ENCODE peak calls at places on chromosome 20, in six cellular contexts. One of them, this sample, is unnamed.

GRCh38 chr20:25508083-25508770 is 77.1 kb downstream of the NINL start:
- DNase-seq in activated naive CD4-positive, alpha-beta T cell: no peak
- DNase-seq in pancreas: peak
- DNase-seq in activated CD4-positive, alpha-beta memory T cell treated with anti-CD3 and anti-CD28 coated beads, Interleukin-2, amount 10 ng/mL, durations not matched to agents 7 days and 5 days: no peak
- DNase-seq in left cardiac atrium: no peak
- DNase-seq in activated CD4-positive, alpha-beta T cell treated with anti-CD3 and anti-CD28 coated beads, Interleukin-2, amount 50 U/mL, for 4 hours: no peak
- DNase-seq in this sample: no peak

GRCh38 chr20:50868509-50869495 is 62.4 kb downstream of the ADNP start:
- DNase-seq in activated naive CD4-positive, alpha-beta T cell: no peak
- DNase-seq in pancreas: no peak
- DNase-seq in activated CD4-positive, alpha-beta memory T cell treated with anti-CD3 and anti-CD28 coated beads, Interleukin-2, amount 10 ng/mL, durations not matched to agents 7 days and 5 days: no peak
- DNase-seq in left cardiac atrium: no peak
- DNase-seq in activated CD4-positive, alpha-beta T cell treated with anti-CD3 and anti-CD28 coated beads, Interleukin-2, amount 50 U/mL, for 4 hours: no peak
- DNase-seq in this sample: no peak

GRCh38 chr20:8438748-8439147 is 306.7 kb downstream of the PLCB1 start:
- DNase-seq in activated naive CD4-positive, alpha-beta T cell: no peak
- DNase-seq in pancreas: no peak
- DNase-seq in activated CD4-positive, alpha-beta memory T cell treated with anti-CD3 and anti-CD28 coated beads, Interleukin-2, amount 10 ng/mL, durations not matched to agents 7 days and 5 days: no peak
- DNase-seq in left cardiac atrium: no peak
- DNase-seq in activated CD4-positive, alpha-beta T cell treated with anti-CD3 and anti-CD28 coated beads, Interleukin-2, amount 50 U/mL, for 4 hours: no peak
- DNase-seq in this sample: no peak

GRCh38 chr20:26208296-26209091 is 511.8 kb upstream of the ZNF337 start:
- DNase-seq in activated naive CD4-positive, alpha-beta T cell: peak
- DNase-seq in pancreas: peak
- DNase-seq in activated CD4-positive, alpha-beta memory T cell treated with anti-CD3 and anti-CD28 coated beads, Interleukin-2, amount 10 ng/mL, durations not matched to agents 7 days and 5 days: peak
- DNase-seq in left cardiac atrium: peak
- DNase-seq in activated CD4-positive, alpha-beta T cell treated with anti-CD3 and anti-CD28 coated beads, Interleukin-2, amount 50 U/mL, for 4 hours: peak
- DNase-seq in this sample: no peak

GRCh38 chr20:15447549-15447948 is 1110.1 kb upstream of the FLRT3 start:
- DNase-seq in activated naive CD4-positive, alpha-beta T cell: no peak
- DNase-seq in pancreas: no peak
- DNase-seq in activated CD4-positive, alpha-beta memory T cell treated with anti-CD3 and anti-CD28 coated beads, Interleukin-2, amount 10 ng/mL, durations not matched to agents 7 days and 5 days: no peak
- DNase-seq in left cardiac atrium: no peak
- DNase-seq in activated CD4-positive, alpha-beta T cell treated with anti-CD3 and anti-CD28 coated beads, Interleukin-2, amount 50 U/mL, for 4 hours: no peak
- DNase-seq in this sample: no peak

GRCh38 chr20:50731930-50732690 is 730 bp downstream of the PARD6B start:
- DNase-seq in activated naive CD4-positive, alpha-beta T cell: no peak
- DNase-seq in pancreas: no peak
- DNase-seq in activated CD4-positive, alpha-beta memory T cell treated with anti-CD3 and anti-CD28 coated beads, Interleukin-2, amount 10 ng/mL, durations not matched to agents 7 days and 5 days: no peak
- DNase-seq in left cardiac atrium: no peak
- DNase-seq in activated CD4-positive, alpha-beta T cell treated with anti-CD3 and anti-CD28 coated beads, Interleukin-2, amount 50 U/mL, for 4 hours: no peak
- DNase-seq in this sample: no peak

GRCh38 chr20:42612262-42612661 is 577.4 kb downstream of the PTPRT start:
- DNase-seq in activated naive CD4-positive, alpha-beta T cell: no peak
- DNase-seq in pancreas: no peak
- DNase-seq in activated CD4-positive, alpha-beta memory T cell treated with anti-CD3 and anti-CD28 coated beads, Interleukin-2, amount 10 ng/mL, durations not matched to agents 7 days and 5 days: no peak
- DNase-seq in left cardiac atrium: no peak
- DNase-seq in activated CD4-positive, alpha-beta T cell treated with anti-CD3 and anti-CD28 coated beads, Interleukin-2, amount 50 U/mL, for 4 hours: no peak
- DNase-seq in this sample: no peak

GRCh38 chr20:53423587-53424146 is 170.0 kb downstream of the ZNF217 start:
- DNase-seq in activated naive CD4-positive, alpha-beta T cell: no peak
- DNase-seq in pancreas: no peak
- DNase-seq in activated CD4-positive, alpha-beta memory T cell treated with anti-CD3 and anti-CD28 coated beads, Interleukin-2, amount 10 ng/mL, durations not matched to agents 7 days and 5 days: no peak
- DNase-seq in left cardiac atrium: no peak
- DNase-seq in activated CD4-positive, alpha-beta T cell treated with anti-CD3 and anti-CD28 coated beads, Interleukin-2, amount 50 U/mL, for 4 hours: no peak
- DNase-seq in this sample: no peak

GRCh38 chr20:63232235-63233060 is 3.3 kb upstream of the BIRC7 start:
- DNase-seq in activated naive CD4-positive, alpha-beta T cell: no peak
- DNase-seq in pancreas: no peak
- DNase-seq in activated CD4-positive, alpha-beta memory T cell treated with anti-CD3 and anti-CD28 coated beads, Interleukin-2, amount 10 ng/mL, durations not matched to agents 7 days and 5 days: no peak
- DNase-seq in left cardiac atrium: no peak
- DNase-seq in activated CD4-positive, alpha-beta T cell treated with anti-CD3 and anti-CD28 coated beads, Interleukin-2, amount 50 U/mL, for 4 hours: no peak
- DNase-seq in this sample: no peak

GRCh38 chr20:2032168-2032567 is 38.3 kb upstream of the PDYN start:
- DNase-seq in activated naive CD4-positive, alpha-beta T cell: no peak
- DNase-seq in pancreas: no peak
- DNase-seq in activated CD4-positive, alpha-beta memory T cell treated with anti-CD3 and anti-CD28 coated beads, Interleukin-2, amount 10 ng/mL, durations not matched to agents 7 days and 5 days: no peak
- DNase-seq in left cardiac atrium: no peak
- DNase-seq in activated CD4-positive, alpha-beta T cell treated with anti-CD3 and anti-CD28 coated beads, Interleukin-2, amount 50 U/mL, for 4 hours: no peak
- DNase-seq in this sample: no peak

GRCh38 chr20:19750207-19750606 is 7.9 kb upstream of the RIN2 start:
- DNase-seq in activated naive CD4-positive, alpha-beta T cell: no peak
- DNase-seq in pancreas: no peak
- DNase-seq in activated CD4-positive, alpha-beta memory T cell treated with anti-CD3 and anti-CD28 coated beads, Interleukin-2, amount 10 ng/mL, durations not matched to agents 7 days and 5 days: no peak
- DNase-seq in left cardiac atrium: no peak
- DNase-seq in activated CD4-positive, alpha-beta T cell treated with anti-CD3 and anti-CD28 coated beads, Interleukin-2, amount 50 U/mL, for 4 hours: no peak
- DNase-seq in this sample: no peak

GRCh38 chr20:23234311-23235078 is 116.1 kb upstream of the NXT1 start:
- DNase-seq in activated naive CD4-positive, alpha-beta T cell: no peak
- DNase-seq in pancreas: no peak
- DNase-seq in activated CD4-positive, alpha-beta memory T cell treated with anti-CD3 and anti-CD28 coated beads, Interleukin-2, amount 10 ng/mL, durations not matched to agents 7 days and 5 days: no peak
- DNase-seq in left cardiac atrium: no peak
- DNase-seq in activated CD4-positive, alpha-beta T cell treated with anti-CD3 and anti-CD28 coated beads, Interleukin-2, amount 50 U/mL, for 4 hours: no peak
- DNase-seq in this sample: no peak

GRCh38 chr20:59783020-59784010 is 150.1 kb downstream of the SYCP2 start:
- DNase-seq in activated naive CD4-positive, alpha-beta T cell: no peak
- DNase-seq in pancreas: peak
- DNase-seq in activated CD4-positive, alpha-beta memory T cell treated with anti-CD3 and anti-CD28 coated beads, Interleukin-2, amount 10 ng/mL, durations not matched to agents 7 days and 5 days: peak
- DNase-seq in left cardiac atrium: peak
- DNase-seq in activated CD4-positive, alpha-beta T cell treated with anti-CD3 and anti-CD28 coated beads, Interleukin-2, amount 50 U/mL, for 4 hours: no peak
- DNase-seq in this sample: no peak

GRCh38 chr20:57342829-57343228 is 8.2 kb upstream of the RAE1 start:
- DNase-seq in activated naive CD4-positive, alpha-beta T cell: no peak
- DNase-seq in pancreas: no peak
- DNase-seq in activated CD4-positive, alpha-beta memory T cell treated with anti-CD3 and anti-CD28 coated beads, Interleukin-2, amount 10 ng/mL, durations not matched to agents 7 days and 5 days: no peak
- DNase-seq in left cardiac atrium: no peak
- DNase-seq in activated CD4-positive, alpha-beta T cell treated with anti-CD3 and anti-CD28 coated beads, Interleukin-2, amount 50 U/mL, for 4 hours: no peak
- DNase-seq in this sample: no peak

GRCh38 chr20:50186151-50186885 is 4.3 kb upstream of the CEBPB start:
- DNase-seq in activated naive CD4-positive, alpha-beta T cell: peak
- DNase-seq in pancreas: peak
- DNase-seq in activated CD4-positive, alpha-beta memory T cell treated with anti-CD3 and anti-CD28 coated beads, Interleukin-2, amount 10 ng/mL, durations not matched to agents 7 days and 5 days: peak
- DNase-seq in left cardiac atrium: peak
- DNase-seq in activated CD4-positive, alpha-beta T cell treated with anti-CD3 and anti-CD28 coated beads, Interleukin-2, amount 50 U/mL, for 4 hours: peak
- DNase-seq in this sample: peak

GRCh38 chr20:46367967-46368901 is 38.2 kb downstream of the ELMO2 start:
- DNase-seq in activated naive CD4-positive, alpha-beta T cell: no peak
- DNase-seq in pancreas: no peak
- DNase-seq in activated CD4-positive, alpha-beta memory T cell treated with anti-CD3 and anti-CD28 coated beads, Interleukin-2, amount 10 ng/mL, durations not matched to agents 7 days and 5 days: no peak
- DNase-seq in left cardiac atrium: no peak
- DNase-seq in activated CD4-positive, alpha-beta T cell treated with anti-CD3 and anti-CD28 coated beads, Interleukin-2, amount 50 U/mL, for 4 hours: no peak
- DNase-seq in this sample: no peak

GRCh38 chr20:1840865-1841553 is 54.2 kb upstream of the SIRPA start:
- DNase-seq in activated naive CD4-positive, alpha-beta T cell: no peak
- DNase-seq in pancreas: no peak
- DNase-seq in activated CD4-positive, alpha-beta memory T cell treated with anti-CD3 and anti-CD28 coated beads, Interleukin-2, amount 10 ng/mL, durations not matched to agents 7 days and 5 days: no peak
- DNase-seq in left cardiac atrium: no peak
- DNase-seq in activated CD4-positive, alpha-beta T cell treated with anti-CD3 and anti-CD28 coated beads, Interleukin-2, amount 50 U/mL, for 4 hours: no peak
- DNase-seq in this sample: no peak

GRCh38 chr20:5150226-5151076 is 23.6 kb downstream of the CDS2 start:
- DNase-seq in activated naive CD4-positive, alpha-beta T cell: no peak
- DNase-seq in pancreas: no peak
- DNase-seq in activated CD4-positive, alpha-beta memory T cell treated with anti-CD3 and anti-CD28 coated beads, Interleukin-2, amount 10 ng/mL, durations not matched to agents 7 days and 5 days: no peak
- DNase-seq in left cardiac atrium: no peak
- DNase-seq in activated CD4-positive, alpha-beta T cell treated with anti-CD3 and anti-CD28 coated beads, Interleukin-2, amount 50 U/mL, for 4 hours: no peak
- DNase-seq in this sample: no peak

GRCh38 chr20:57496592-57496991 is 28.3 kb downstream of the CTCFL start:
- DNase-seq in activated naive CD4-positive, alpha-beta T cell: no peak
- DNase-seq in pancreas: no peak
- DNase-seq in activated CD4-positive, alpha-beta memory T cell treated with anti-CD3 and anti-CD28 coated beads, Interleukin-2, amount 10 ng/mL, durations not matched to agents 7 days and 5 days: no peak
- DNase-seq in left cardiac atrium: no peak
- DNase-seq in activated CD4-positive, alpha-beta T cell treated with anti-CD3 and anti-CD28 coated beads, Interleukin-2, amount 50 U/mL, for 4 hours: no peak
- DNase-seq in this sample: no peak

GRCh38 chr20:10483691-10484090 is 48.6 kb downstream of the SLX4IP start:
- DNase-seq in activated naive CD4-positive, alpha-beta T cell: no peak
- DNase-seq in pancreas: no peak
- DNase-seq in activated CD4-positive, alpha-beta memory T cell treated with anti-CD3 and anti-CD28 coated beads, Interleukin-2, amount 10 ng/mL, durations not matched to agents 7 days and 5 days: no peak
- DNase-seq in left cardiac atrium: no peak
- DNase-seq in activated CD4-positive, alpha-beta T cell treated with anti-CD3 and anti-CD28 coated beads, Interleukin-2, amount 50 U/mL, for 4 hours: no peak
- DNase-seq in this sample: no peak

GRCh38 chr20:58202039-58202438 is 26.4 kb downstream of the ANKRD60 start:
- DNase-seq in activated naive CD4-positive, alpha-beta T cell: no peak
- DNase-seq in pancreas: no peak
- DNase-seq in activated CD4-positive, alpha-beta memory T cell treated with anti-CD3 and anti-CD28 coated beads, Interleukin-2, amount 10 ng/mL, durations not matched to agents 7 days and 5 days: no peak
- DNase-seq in left cardiac atrium: no peak
- DNase-seq in activated CD4-positive, alpha-beta T cell treated with anti-CD3 and anti-CD28 coated beads, Interleukin-2, amount 50 U/mL, for 4 hours: no peak
- DNase-seq in this sample: no peak

GRCh38 chr20:1266167-1266973 is at the start of gene SNPH:
- DNase-seq in activated naive CD4-positive, alpha-beta T cell: peak
- DNase-seq in pancreas: peak
- DNase-seq in activated CD4-positive, alpha-beta memory T cell treated with anti-CD3 and anti-CD28 coated beads, Interleukin-2, amount 10 ng/mL, durations not matched to agents 7 days and 5 days: peak
- DNase-seq in left cardiac atrium: peak
- DNase-seq in activated CD4-positive, alpha-beta T cell treated with anti-CD3 and anti-CD28 coated beads, Interleukin-2, amount 50 U/mL, for 4 hours: peak
- DNase-seq in this sample: peak

GRCh38 chr20:3000852-3001523 is 42.4 kb upstream of the GNRH2 start:
- DNase-seq in activated naive CD4-positive, alpha-beta T cell: no peak
- DNase-seq in pancreas: no peak
- DNase-seq in activated CD4-positive, alpha-beta memory T cell treated with anti-CD3 and anti-CD28 coated beads, Interleukin-2, amount 10 ng/mL, durations not matched to agents 7 days and 5 days: no peak
- DNase-seq in left cardiac atrium: no peak
- DNase-seq in activated CD4-positive, alpha-beta T cell treated with anti-CD3 and anti-CD28 coated beads, Interleukin-2, amount 50 U/mL, for 4 hours: no peak
- DNase-seq in this sample: no peak

GRCh38 chr20:46626799-46627198 is 24.5 kb downstream of the SLC13A3 start:
- DNase-seq in activated naive CD4-positive, alpha-beta T cell: no peak
- DNase-seq in pancreas: no peak
- DNase-seq in activated CD4-positive, alpha-beta memory T cell treated with anti-CD3 and anti-CD28 coated beads, Interleukin-2, amount 10 ng/mL, durations not matched to agents 7 days and 5 days: no peak
- DNase-seq in left cardiac atrium: no peak
- DNase-seq in activated CD4-positive, alpha-beta T cell treated with anti-CD3 and anti-CD28 coated beads, Interleukin-2, amount 50 U/mL, for 4 hours: no peak
- DNase-seq in this sample: no peak

GRCh38 chr20:33915726-33916331 is 77.9 kb upstream of the RALY start:
- DNase-seq in activated naive CD4-positive, alpha-beta T cell: peak
- DNase-seq in pancreas: peak
- DNase-seq in activated CD4-positive, alpha-beta memory T cell treated with anti-CD3 and anti-CD28 coated beads, Interleukin-2, amount 10 ng/mL, durations not matched to agents 7 days and 5 days: peak
- DNase-seq in left cardiac atrium: peak
- DNase-seq in activated CD4-positive, alpha-beta T cell treated with anti-CD3 and anti-CD28 coated beads, Interleukin-2, amount 50 U/mL, for 4 hours: peak
- DNase-seq in this sample: peak

GRCh38 chr20:49886571-49887203 is 28.6 kb downstream of the SPATA2 start:
- DNase-seq in activated naive CD4-positive, alpha-beta T cell: no peak
- DNase-seq in pancreas: no peak
- DNase-seq in activated CD4-positive, alpha-beta memory T cell treated with anti-CD3 and anti-CD28 coated beads, Interleukin-2, amount 10 ng/mL, durations not matched to agents 7 days and 5 days: no peak
- DNase-seq in left cardiac atrium: no peak
- DNase-seq in activated CD4-positive, alpha-beta T cell treated with anti-CD3 and anti-CD28 coated beads, Interleukin-2, amount 50 U/mL, for 4 hours: no peak
- DNase-seq in this sample: no peak

GRCh38 chr20:17481661-17482060 is 49.5 kb downstream of the BFSP1 start:
- DNase-seq in activated naive CD4-positive, alpha-beta T cell: no peak
- DNase-seq in pancreas: no peak
- DNase-seq in activated CD4-positive, alpha-beta memory T cell treated with anti-CD3 and anti-CD28 coated beads, Interleukin-2, amount 10 ng/mL, durations not matched to agents 7 days and 5 days: no peak
- DNase-seq in left cardiac atrium: no peak
- DNase-seq in activated CD4-positive, alpha-beta T cell treated with anti-CD3 and anti-CD28 coated beads, Interleukin-2, amount 50 U/mL, for 4 hours: no peak
- DNase-seq in this sample: no peak

This sample was measured in activated T-helper 9 cell treated with anti-CD3 and anti-CD28 coated beads, Interleukin-2, amount 50 U/mL, for 16 hours.